ENCODE peak calls at places on chromosomes 5 and 9, in seven cellular contexts. T is choroid plexus epithelial cell, B is kidney epithelial cell, H is A673, S is right atrium auricular region, J is OCI-LY7, I is cardiac fibroblast. X is an unnamed sample.

GRCh38 chr9:134932656-134933055 is 14.9 kb upstream of the FCN1 start:
- DNase-seq in T (no peak), B (no peak), H (no peak), S (no peak), J (peak; percentile 55), I (no peak), X (no peak)

GRCh38 chr9:93422987-93423386 is 28.5 kb upstream of the FAM120A start:
- DNase-seq in T (no peak), B (no peak), H (no peak), S (no peak), J (no peak), I (no peak), X (no peak)

GRCh38 chr9:87599901-87600610 is 102.4 kb downstream of the DAPK1 start:
- DNase-seq in T (peak; percentile 93), B (peak; percentile 84), H (peak; percentile 67), S (no peak), J (no peak), I (peak; percentile 91), X (no peak)

GRCh38 chr9:83965350-83966208 is 14.4 kb downstream of the HNRNPK start:
- DNase-seq in T (peak; percentile 48), B (no peak), H (no peak), S (no peak), J (no peak), I (peak; percentile 37), X (no peak)

GRCh38 chr5:78589928-78590327 is 58.6 kb downstream of the LHFPL2 start:
- DNase-seq in T (peak; percentile 62), B (no peak), H (no peak), S (no peak), J (no peak), I (no peak), X (no peak)

GRCh38 chr9:134662143-134662876 is 20.7 kb downstream of the COL5A1 start:
- DNase-seq in T (peak; percentile 90), B (no peak), H (no peak), S (peak; percentile 83), J (no peak), I (peak; percentile 96), X (no peak)

GRCh38 chr9:88980732-88981336 is 10.4 kb upstream of the S1PR3 start:
- DNase-seq in T (no peak), B (no peak), H (no peak), S (no peak), J (no peak), I (peak; percentile 45), X (no peak)

GRCh38 chr9:5787220-5787619 is 45.7 kb downstream of the ERMP1 start:
- DNase-seq in T (no peak), B (no peak), H (no peak), S (no peak), J (no peak), I (no peak), X (no peak)

GRCh38 chr9:121196389-121196788 is 5.3 kb downstream of the RAB14 start:
- DNase-seq in T (no peak), B (no peak), H (no peak), S (no peak), J (no peak), I (no peak), X (no peak)

GRCh38 chr9:113899205-113899604 is 23.1 kb downstream of the ZNF618 start:
- DNase-seq in T (no peak), B (no peak), H (no peak), S (peak; percentile 47), J (no peak), I (no peak), X (no peak)

GRCh38 chr9:117224676-117225075 is 190.2 kb downstream of the ASTN2 start:
- DNase-seq in T (no peak), B (peak; percentile 52), H (no peak), S (no peak), J (no peak), I (no peak), X (peak; percentile 6)

GRCh38 chr5:21663082-21663481 is 1190.1 kb downstream of the CDH12 start:
- DNase-seq in T (no peak), B (no peak), H (peak; percentile 11), S (no peak), J (no peak), I (no peak), X (no peak)
- TF ChIP-seq CTCF in T (no peak), B (no peak), H (peak; percentile 28), S (no peak), J (peak; percentile 47), I (peak; percentile 5), X (peak; percentile 24)

DNA sequence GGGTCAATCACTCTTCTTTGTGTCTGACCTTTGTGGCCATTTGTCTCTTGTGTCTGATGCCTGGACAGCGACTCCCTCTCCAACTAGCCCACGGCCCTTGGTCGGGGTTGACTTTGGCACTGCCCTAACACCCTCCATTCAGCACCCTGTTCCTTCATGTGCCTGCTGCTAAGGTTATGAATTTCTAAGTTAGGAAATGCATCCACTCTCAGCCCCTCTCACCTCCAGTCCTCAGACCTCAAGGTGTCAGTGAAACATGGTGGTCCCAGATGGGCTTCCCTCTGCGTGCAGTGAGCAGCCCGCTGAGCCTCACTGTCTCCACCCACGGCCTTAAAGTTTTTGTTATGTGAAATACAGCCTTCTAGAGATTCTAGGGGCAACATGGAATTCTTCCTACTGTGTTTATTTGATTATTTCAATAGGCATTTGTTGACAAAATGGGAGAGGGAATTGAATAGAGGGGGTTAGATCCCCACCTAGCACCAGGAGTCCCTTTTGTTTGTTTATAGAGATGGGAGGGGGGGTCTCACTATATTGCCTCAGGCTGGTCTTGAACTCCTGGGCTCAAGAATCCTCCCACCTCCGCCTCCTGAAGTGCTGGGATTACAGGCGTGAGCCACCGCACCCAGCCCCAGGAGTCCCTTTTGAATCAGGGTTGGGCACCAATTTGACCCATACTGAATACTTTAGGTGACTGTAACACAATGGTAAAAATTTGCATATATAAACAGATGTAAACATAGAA is 1.6 kb upstream of the GLIPR2 start:
- DNase-seq in T (no peak), B (no peak), H (no peak), S (no peak), J (no peak), I (no peak), X (no peak)
- H3K4me3 ChIP-seq in T (no peak overlapping the region), B (no peak overlapping the region), H (no peak overlapping the region), S (no peak overlapping the region), J (no peak overlapping the region), I (no peak overlapping the region), X (no peak overlapping the region)

GRCh38 chr9:105243935-105244273 is 547 bp upstream of the SLC44A1 start:
- DNase-seq in T (no peak), B (no peak), H (no peak), S (no peak), J (no peak), I (no peak), X (no peak)

GRCh38 chr9:105245720-105246161 is 1.3 kb downstream of the SLC44A1 start:
- DNase-seq in T (no peak), B (no peak), H (no peak), S (no peak), J (no peak), I (no peak), X (no peak)

GRCh38 chr9:105244274-105244995 is at the start of gene SLC44A1:
- DNase-seq in T (peak; percentile 97), B (peak; percentile 53), H (peak; percentile 97), S (peak; percentile 96), J (peak; percentile 94), I (peak; percentile 98), X (no peak)

GRCh38 chr9:105246656-105247162 is 2.3 kb downstream of the SLC44A1 start:
- DNase-seq in T (no peak), B (no peak), H (no peak), S (no peak), J (peak; percentile 25), I (peak; percentile 44), X (no peak)

GRCh38 chr9:105244996-105245719 is 707 bp downstream of the SLC44A1 start:
- DNase-seq in T (peak; percentile 41), B (no peak), H (peak; percentile 34), S (no peak), J (peak; percentile 59), I (peak; percentile 61), X (no peak)
- TF ChIP-seq CTCF in T (peak; percentile 18), B (peak; percentile 37), H (peak; percentile 9), S (no peak), J (peak; percentile 60), I (no peak), X (peak; percentile 31)

DNA sequence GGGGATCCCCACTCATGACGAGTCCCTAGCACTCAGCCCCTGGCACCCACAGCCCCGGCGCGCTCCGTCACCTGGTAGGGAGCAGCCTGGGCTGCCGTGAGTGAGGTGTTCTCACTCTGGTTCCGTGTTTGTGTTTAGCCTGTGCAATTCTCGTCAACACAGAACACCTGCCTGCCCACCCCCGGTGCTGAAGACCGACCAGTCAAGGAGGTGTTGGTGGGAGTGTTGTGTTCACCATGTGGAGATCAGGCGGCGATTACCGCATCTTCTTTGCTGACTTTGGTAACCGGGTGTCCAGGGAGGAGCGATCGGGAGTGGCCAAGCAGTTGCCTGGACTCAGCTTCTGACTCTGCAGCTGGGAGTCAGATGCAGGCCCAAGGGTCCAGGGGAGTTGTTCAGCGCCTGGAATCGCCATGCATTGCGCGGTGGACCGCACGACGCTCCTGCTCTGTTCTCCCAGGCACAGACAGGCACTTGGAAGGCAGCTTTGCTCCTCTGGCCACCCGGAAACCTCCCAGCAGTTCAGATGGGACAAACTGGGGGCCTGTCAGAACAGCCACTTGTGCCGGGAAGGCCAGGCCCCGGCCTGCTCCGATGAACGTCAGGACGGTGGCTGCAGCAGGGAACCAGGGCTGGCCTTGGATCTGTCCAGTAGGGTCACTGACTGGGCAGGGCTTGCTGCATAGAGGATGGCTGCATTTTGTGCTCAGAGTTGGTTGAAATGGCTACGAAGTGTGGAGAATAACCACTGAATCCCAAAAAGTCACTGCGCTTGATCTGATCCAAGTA is 28.2 kb downstream of the EXOC3 start:
- DNase-seq in T (no peak), B (no peak), H (no peak), S (no peak), J (no peak), I (no peak), X (no peak)
- H3K4me3 ChIP-seq in T (no peak overlapping the region), B (no peak overlapping the region), H (peak overlapping the region; percentile 95), S (no peak overlapping the region), J (peak overlapping the region; percentile 76), I (no peak overlapping the region), X (no peak overlapping the region)

DNA sequence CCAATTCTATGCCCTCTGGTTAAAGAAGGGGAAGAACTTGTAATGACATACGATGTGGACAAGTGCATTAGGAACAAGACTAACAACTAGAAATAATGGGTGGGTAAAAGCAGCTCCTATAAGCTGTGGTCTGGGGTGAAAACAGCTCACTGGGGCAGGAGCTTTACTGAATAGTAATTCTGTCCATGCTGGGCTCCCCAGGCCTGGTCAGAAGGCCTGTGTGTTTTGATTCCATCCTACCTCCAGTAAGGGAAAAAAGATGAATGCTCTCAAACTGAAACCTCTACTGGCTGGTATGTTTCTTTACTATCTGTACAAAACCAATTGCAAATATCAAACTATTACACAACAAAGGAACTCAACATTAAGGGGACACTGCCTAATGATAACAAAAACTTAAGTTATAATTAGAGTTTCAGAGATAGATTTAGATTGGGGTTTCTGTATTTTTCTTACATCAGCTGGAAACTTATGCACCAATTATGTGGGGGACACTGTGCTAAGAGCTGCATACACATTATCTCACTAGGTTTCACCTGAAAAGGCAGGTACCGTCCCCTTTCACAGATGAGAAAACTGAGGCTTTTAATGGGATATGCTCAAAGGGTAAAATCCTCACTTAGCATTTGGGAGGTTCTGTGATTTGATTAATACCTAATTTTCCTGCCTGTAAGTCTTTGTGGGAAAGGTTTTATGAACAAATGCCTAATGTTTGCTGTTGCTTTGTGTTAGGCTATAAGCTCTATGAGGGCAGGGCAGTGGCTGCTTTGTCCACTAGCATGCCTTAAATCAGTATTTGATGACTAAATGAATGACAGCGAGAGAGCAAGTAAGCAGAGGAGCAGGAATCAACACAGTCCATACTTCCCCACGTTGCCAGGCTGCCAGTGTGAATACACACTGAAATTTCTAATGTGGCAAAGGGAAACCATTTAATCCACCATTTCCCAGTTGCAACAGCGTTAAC is 53.6 kb downstream of the ELL2 start:
- DNase-seq in T (no peak), B (no peak), H (no peak), S (no peak), J (no peak), I (no peak), X (no peak)
- TF ChIP-seq CTCF in T (no peak), B (no peak), H (no peak), S (no peak), J (no peak), I (no peak), X (no peak)

X was measured in epithelial cell of proximal tubule.